ENCODE peak calls at places on chromosomes 5 and 9, in nine cellular contexts. V is heart left ventricle, L is tibial nerve, N is A549, Q is suprapubic skin, J is cardiac muscle cell, M is BE2C, D is lower leg skin, G is astrocyte of the spinal cord. T is an unnamed sample.

GRCh38 chr5:1292139-1292538 is 2.7 kb downstream of the TERT start:
- DNase-seq in G (no peak), M (no peak), Q (no peak), D (peak; percentile 81), L (no peak), J (no peak), N (no peak), V (no peak), T (no peak)

GRCh38 chr5:87430863-87431262 is 18.1 kb upstream of the CCNH start:
- DNase-seq in D (no peak), M (no peak), V (no peak), N (no peak), L (no peak), J (no peak), Q (no peak), G (no peak), T (no peak)

GRCh38 chr9:70004310-70004709 is 39.3 kb upstream of the MAMDC2 start:
- DNase-seq in N (no peak), J (no peak), Q (no peak), L (no peak), M (no peak), D (no peak), G (peak; percentile 30), V (no peak), T (no peak)

GRCh38 chr9:135244751-135245221 is 157.3 kb downstream of the OLFM1 start:
- DNase-seq in L (no peak), D (no peak), J (no peak), G (no peak), M (peak; percentile 3), Q (no peak), N (no peak), V (peak; percentile 62), T (peak; percentile 76)

GRCh38 chr5:110549301-110549700 is 177.2 kb downstream of the TMEM232 start:
- DNase-seq in L (no peak), Q (no peak), J (no peak), D (no peak), G (no peak), M (no peak), N (no peak), V (no peak), T (no peak)

GRCh38 chr9:31808770-31809169 is 575.7 kb upstream of the ACO1 start:
- DNase-seq in M (no peak), G (no peak), N (no peak), V (no peak), J (no peak), D (no peak), L (no peak), Q (no peak), T (no peak)

GRCh38 chr9:136499935-136500910 is 17.4 kb upstream of the SEC16A start:
- DNase-seq in D (no peak), M (no peak), V (no peak), N (no peak), L (no peak), Q (no peak), J (no peak), G (no peak), T (no peak)

GRCh38 chr5:77129386-77129785 is 42.3 kb upstream of the ZBED3 start:
- DNase-seq in J (peak; percentile 51), N (peak; percentile 47), L (no peak), G (peak; percentile 34), M (peak; percentile 67), D (no peak), V (no peak), Q (no peak), T (no peak)

GRCh38 chr5:95835682-95836405 is 13.3 kb upstream of the GLRX start:
- DNase-seq in N (no peak), M (no peak), D (peak; percentile 87), V (no peak), Q (no peak), G (no peak), L (no peak), J (no peak), T (no peak)

GRCh38 chr5:134509308-134510040 is 16.0 kb upstream of the JADE2 start:
- DNase-seq in D (no peak), M (peak; percentile 66), N (peak; percentile 35), G (peak; percentile 50), J (no peak), Q (no peak), V (peak; percentile 44), L (no peak), T (no peak)

GRCh38 chr5:112923148-112923917 is 1.3 kb upstream of the REEP5 start:
- DNase-seq in M (no peak), Q (no peak), V (no peak), L (no peak), J (no peak), G (no peak), N (no peak), D (no peak), T (no peak)

GRCh38 chr5:71783891-71784290 is 64.8 kb downstream of the CARTPT start:
- DNase-seq in M (no peak), G (no peak), D (no peak), J (no peak), V (no peak), Q (no peak), L (no peak), N (no peak), T (no peak)

GRCh38 chr5:71780597-71780996 is 61.5 kb downstream of the CARTPT start:
- DNase-seq in V (no peak), M (no peak), J (no peak), Q (no peak), N (no peak), G (no peak), D (no peak), L (no peak), T (no peak)

GRCh38 chr5:71782393-71782770 is 63.3 kb downstream of the CARTPT start:
- DNase-seq in Q (no peak), J (no peak), G (no peak), L (no peak), D (no peak), M (no peak), N (no peak), V (no peak), T (no peak)

GRCh38 chr5:71786337-71787060 is 67.4 kb downstream of the CARTPT start:
- DNase-seq in M (no peak), L (no peak), D (no peak), Q (no peak), J (no peak), G (no peak), V (no peak), N (no peak), T (no peak)

GRCh38 chr5:71782771-71783770 is 64.0 kb downstream of the CARTPT start:
- DNase-seq in G (peak; percentile 81), M (peak; percentile 87), D (peak; percentile 95), Q (peak; percentile 87), J (peak; percentile 87), N (peak; percentile 75), L (peak; percentile 82), V (peak; percentile 76), T (peak; percentile 71)
- H3K4me3 ChIP-seq in G (no peak overlapping the region), M (peak overlapping the region; percentile 15), D (no peak overlapping the region), Q (peak overlapping the region; percentile 21), J (no peak overlapping the region), N (peak overlapping the region; percentile 18), L (peak overlapping the region; percentile 6), V (peak overlapping the region; percentile 27), T (no peak overlapping the region)

DNA sequence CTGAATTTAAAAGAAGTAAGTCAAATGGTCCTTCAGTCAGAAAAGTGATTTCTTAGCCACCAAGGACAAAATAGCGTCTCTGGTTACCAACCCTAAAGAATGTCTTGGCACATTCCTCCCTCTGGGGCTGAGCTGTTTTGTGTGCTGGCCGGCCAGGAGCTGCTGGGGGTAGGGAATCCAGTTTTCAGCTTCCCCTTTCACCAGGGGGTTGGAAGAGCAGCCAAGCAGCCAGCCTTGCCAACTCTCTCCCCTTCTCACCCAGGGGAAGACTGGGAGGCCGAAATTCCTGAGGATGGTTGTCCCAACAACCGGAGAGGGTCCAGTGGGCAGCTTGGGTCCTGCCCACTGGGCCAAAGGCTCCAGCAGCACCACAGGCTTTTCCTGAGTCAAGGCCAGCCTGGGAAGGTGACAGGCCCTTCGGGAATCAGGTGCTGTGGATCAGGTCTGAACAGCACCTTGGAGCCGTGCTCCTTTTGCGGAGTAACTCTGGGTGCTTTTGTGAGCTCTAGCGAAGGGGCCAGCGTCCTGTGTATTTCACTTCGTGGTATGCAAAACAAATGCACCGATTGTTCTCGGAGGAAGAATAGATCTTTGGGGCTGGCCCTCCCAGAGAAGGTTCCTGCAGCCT is 4.2 kb downstream of the WWC1 start:
- DNase-seq in N (peak; percentile 68), D (no peak), G (peak; percentile 79), J (peak; percentile 71), L (no peak), M (no peak), Q (no peak), V (no peak), T (no peak)
- TF ChIP-seq CTCF in N (peak; percentile 25), D (no peak), G (peak; percentile 67), J (peak; percentile 72), L (no peak), M (no peak), Q (no peak), V (no peak), T (peak; percentile 31)

DNA sequence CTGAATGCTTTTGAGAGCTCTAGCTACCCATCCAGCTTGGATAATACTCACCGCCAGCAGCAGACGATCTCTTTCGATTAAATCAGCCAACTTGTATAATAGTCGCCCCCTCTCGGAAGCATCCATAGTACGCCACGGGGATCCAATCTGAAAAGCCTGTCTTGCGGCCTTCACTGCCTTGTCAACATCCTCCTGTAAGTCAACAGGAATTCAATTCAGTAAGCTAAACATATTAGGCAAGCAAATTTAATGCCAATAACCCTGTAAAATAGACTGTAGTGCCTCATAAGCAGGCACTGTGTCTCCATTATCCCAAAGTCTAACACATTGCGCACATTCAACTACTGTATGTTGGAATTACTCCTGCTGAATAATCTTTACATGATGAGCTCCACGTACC is 22.0 kb downstream of the ALDH1A1 start:
- DNase-seq in D (no peak), Q (no peak), N (peak; percentile 87), J (no peak), G (no peak), M (no peak), V (no peak), L (no peak), T (no peak)
- H3K4me3 ChIP-seq in D (no peak overlapping the region), Q (no peak overlapping the region), N (peak overlapping the region; percentile 67), J (no peak overlapping the region), G (no peak overlapping the region), M (no peak overlapping the region), V (no peak overlapping the region), L (no peak overlapping the region), T (no peak overlapping the region)

GRCh38 chr9:33220681-33221567 is 19.0 kb upstream of the SPINK4 start:
- DNase-seq in V (peak; percentile 33), N (no peak), Q (no peak), L (no peak), G (no peak), J (no peak), M (no peak), D (no peak), T (no peak)

GRCh38 chr9:33221568-33221884 is 18.4 kb upstream of the SPINK4 start:
- DNase-seq in M (no peak), G (no peak), V (no peak), Q (no peak), J (no peak), N (no peak), D (no peak), L (no peak), T (no peak)

GRCh38 chr9:33225319-33226152 is 14.4 kb upstream of the SPINK4 start:
- DNase-seq in L (peak; percentile 47), V (no peak), N (peak; percentile 83), J (peak; percentile 71), Q (no peak), M (peak; percentile 59), D (no peak), G (peak; percentile 88), T (no peak)

GRCh38 chr9:33222031-33222430 is 17.9 kb upstream of the SPINK4 start:
- DNase-seq in V (no peak), Q (no peak), J (no peak), G (no peak), M (no peak), L (no peak), N (no peak), D (no peak), T (no peak)

GRCh38 chr9:33223696-33224095 is 16.3 kb upstream of the SPINK4 start:
- DNase-seq in L (no peak), M (no peak), D (no peak), N (no peak), Q (no peak), J (no peak), V (no peak), G (no peak), T (no peak)
- TF ChIP-seq CTCF in L (no peak), M (peak; percentile 19), D (no peak), N (peak; percentile 41), Q (no peak), J (peak; percentile 35), V (no peak), G (peak; percentile 16), T (no peak)